ENCODE peak calls at places on chromosomes 13 and 19, in six cellular contexts. One of them, this sample, is unnamed.
A peak's percentile ranks its signal among the peaks of the same experiment; 100 is the strongest.

GRCh38 chr13:41621716-41622508 is 164.6 kb downstream of the RGCC start:
- DNase-seq in A172: no peak
- DNase-seq in progenitor cell of endocrine pancreas: no peak
- DNase-seq in fibroblast of pulmonary artery: peak; percentile 84
- DNase-seq in esophagus muscularis mucosa: no peak
- DNase-seq in prostate gland: no peak
- DNase-seq in this sample: no peak

GRCh38 chr13:48158290-48158689 is 63.4 kb upstream of the MED4 start:
- DNase-seq in A172: no peak
- DNase-seq in progenitor cell of endocrine pancreas: no peak
- DNase-seq in fibroblast of pulmonary artery: no peak
- DNase-seq in esophagus muscularis mucosa: no peak
- DNase-seq in prostate gland: peak; percentile 32
- DNase-seq in this sample: peak; percentile 74

GRCh38 chr13:70941454-70941853 is 833.2 kb upstream of the KLHL1 start:
- DNase-seq in A172: no peak
- DNase-seq in progenitor cell of endocrine pancreas: no peak
- DNase-seq in fibroblast of pulmonary artery: no peak
- DNase-seq in esophagus muscularis mucosa: no peak
- DNase-seq in prostate gland: no peak
- DNase-seq in this sample: no peak

GRCh38 chr13:80339841-80340642 is 884 bp downstream of the SPRY2 start:
- DNase-seq in A172: peak; percentile 21
- DNase-seq in progenitor cell of endocrine pancreas: peak; percentile 23
- DNase-seq in fibroblast of pulmonary artery: peak; percentile 42
- DNase-seq in esophagus muscularis mucosa: no peak
- DNase-seq in prostate gland: peak; percentile 46
- DNase-seq in this sample: no peak

GRCh38 chr19:50358483-50359431 is 6.7 kb downstream of the NAPSA start:
- DNase-seq in A172: no peak
- DNase-seq in progenitor cell of endocrine pancreas: no peak
- DNase-seq in fibroblast of pulmonary artery: peak; percentile 56
- DNase-seq in esophagus muscularis mucosa: no peak
- DNase-seq in prostate gland: no peak
- DNase-seq in this sample: no peak

GRCh38 chr13:21079761-21080730 is 18.7 kb upstream of the LATS2 start:
- DNase-seq in A172: peak; percentile 71
- DNase-seq in progenitor cell of endocrine pancreas: no peak
- DNase-seq in fibroblast of pulmonary artery: peak; percentile 92
- DNase-seq in esophagus muscularis mucosa: no peak
- DNase-seq in prostate gland: no peak
- DNase-seq in this sample: no peak

GRCh38 chr19:50555447-50556235 is 12.6 kb downstream of the LRRC4B start:
- DNase-seq in A172: no peak
- DNase-seq in progenitor cell of endocrine pancreas: no peak
- DNase-seq in fibroblast of pulmonary artery: peak; percentile 11
- DNase-seq in esophagus muscularis mucosa: no peak
- DNase-seq in prostate gland: no peak
- DNase-seq in this sample: no peak

GRCh38 chr19:54335164-54335563 is 3.8 kb downstream of the LILRA4 start:
- DNase-seq in A172: no peak
- DNase-seq in progenitor cell of endocrine pancreas: no peak
- DNase-seq in fibroblast of pulmonary artery: no peak
- DNase-seq in esophagus muscularis mucosa: no peak
- DNase-seq in prostate gland: no peak
- DNase-seq in this sample: no peak

GRCh38 chr19:11284535-11284934 is 11.4 kb upstream of the TSPAN16 start:
- DNase-seq in A172: no peak
- DNase-seq in progenitor cell of endocrine pancreas: no peak
- DNase-seq in fibroblast of pulmonary artery: no peak
- DNase-seq in esophagus muscularis mucosa: no peak
- DNase-seq in prostate gland: no peak
- DNase-seq in this sample: no peak

This sample was measured in foreskin keratinocyte.